ENCODE peak calls at places on chromosomes 5 and 9, in ten cellular contexts. V is NCI-H1092 treated with DMSO at 0.1 percent for 48 hours; G is brain microvascular endothelial cell; D is PC-3; Y is activated CD4-positive, alpha-beta T cell treated with anti-CD3 and anti-CD28 coated beads, Interleukin-2, amount 50 U/mL, for 4 hours; U is stimulated activated naive CD8-positive, alpha-beta T cell treated with anti-CD3 and anti-CD28 coated beads, Interleukin-15, Interleukin-2, amounts not matched to agents 100 U/mL and 50 U/mL, for 24 hours; J is NCI-H1417 treated with DMSO at 0.1 percent for 48 hours; C is H9; S is central memory CD4-positive, alpha-beta T cell; T is lower lobe of right lung. L is an unnamed sample.

GRCh38 chr9:121785673-121786542 is 134.5 kb downstream of the DAB2IP start:
- DNase-seq in C (peak), S (no peak), D (no peak), G (no peak), J (no peak), V (no peak), Y (no peak), U (no peak), T (no peak), L (no peak)

GRCh38 chr9:87212563-87213154 is 265.4 kb upstream of the GAS1 start:
- DNase-seq in D (peak), S (no peak), V (no peak), G (no peak), C (peak), Y (no peak), U (no peak), T (no peak), J (no peak), L (no peak)

GRCh38 chr5:151255621-151256286 is 2.8 kb downstream of the GM2A start:
- DNase-seq in U (no peak), C (no peak), G (no peak), S (no peak), D (no peak), T (no peak), J (no peak), Y (no peak), V (no peak), L (no peak)

GRCh38 chr5:98933446-98934072 is 4.8 kb upstream of the CHD1 start:
- DNase-seq in V (no peak), S (peak), J (no peak), G (no peak), C (no peak), D (no peak), Y (no peak), U (peak), T (no peak), L (no peak)

GRCh38 chr9:131402738-131403492 is 9.0 kb downstream of the PRRC2B start:
- DNase-seq in V (peak), Y (no peak), S (no peak), D (peak), T (peak), G (peak), U (no peak), J (no peak), C (no peak), L (peak)

GRCh38 chr5:120464627-120465280 is 654 bp downstream of the PRR16 start:
- DNase-seq in J (no peak), Y (no peak), D (peak), G (peak), C (peak), S (no peak), T (no peak), U (peak), V (no peak), L (peak)

GRCh38 chr5:1401681-1402096 is 43.6 kb downstream of the SLC6A3 start:
- DNase-seq in V (peak), D (no peak), U (no peak), J (no peak), Y (no peak), G (no peak), T (peak), C (no peak), S (no peak), L (no peak)

GRCh38 chr5:148928141-148928540 is 101.7 kb downstream of the ADRB2 start:
- DNase-seq in T (no peak), V (no peak), S (no peak), G (no peak), U (no peak), Y (no peak), C (no peak), J (no peak), D (peak), L (no peak)

GRCh38 chr5:134070979-134071849 is 43.3 kb upstream of the TCF7 start:
- DNase-seq in D (no peak), C (peak), G (no peak), Y (no peak), S (no peak), J (no peak), T (no peak), V (no peak), U (peak), L (no peak)

GRCh38 chr5:87400305-87400899 is 12.3 kb downstream of the CCNH start:
- DNase-seq in Y (no peak), T (no peak), V (peak), C (no peak), D (peak), U (no peak), J (no peak), G (no peak), S (peak), L (no peak)

GRCh38 chr5:172782169-172783039 is 11.4 kb upstream of the DUSP1 start:
- DNase-seq in U (no peak), G (no peak), Y (no peak), V (no peak), C (no peak), T (no peak), S (no peak), J (no peak), D (peak), L (no peak)

GRCh38 chr9:117265253-117265652 is 149.6 kb downstream of the ASTN2 start:
- DNase-seq in G (no peak), U (no peak), D (no peak), T (no peak), S (no peak), J (no peak), C (no peak), Y (no peak), V (no peak), L (no peak)